ENCODE peak calls at places on chromosomes 13 and 19, in seven cellular contexts. P, L, A, N, C, S and V are unnamed samples.

GRCh38 chr19:51586103-51586728 is 15.1 kb downstream of the ZNF175 start:
- DNase-seq in L (no peak), A (no peak), N (no peak), C (no peak), P (no peak), S (no peak), V (no peak)

GRCh38 chr19:33446156-33446917 is 72.8 kb downstream of the CEBPG start:
- DNase-seq in L (no peak), S (no peak), P (peak; percentile 9), N (peak; percentile 41), C (no peak), A (no peak), V (no peak)

GRCh38 chr13:32659736-32660135 is 73.5 kb downstream of the PDS5B start:
- DNase-seq in A (no peak), S (no peak), P (peak; percentile 63), C (no peak), N (no peak), L (no peak), V (no peak)

GRCh38 chr13:80742027-80742426 is 401.1 kb upstream of the SPRY2 start:
- DNase-seq in P (peak; percentile 9), A (no peak), C (no peak), N (no peak), L (no peak), S (no peak), V (no peak)

GRCh38 chr13:39561971-39562370 is 41.0 kb downstream of the LHFPL6 start:
- DNase-seq in P (no peak), C (no peak), S (no peak), N (no peak), A (no peak), L (no peak), V (no peak)

GRCh38 chr13:51148223-51148951 is 37.3 kb upstream of the C13orf42 start:
- DNase-seq in A (peak; percentile 20), C (no peak), S (no peak), P (no peak), L (peak; percentile 11), N (no peak), V (peak; percentile 25)

GRCh38 chr13:27110056-27110746 is 61.4 kb downstream of the USP12 start:
- DNase-seq in A (no peak), P (no peak), S (no peak), C (no peak), N (no peak), L (no peak), V (no peak)

GRCh38 chr13:39322836-39323585 is 280.0 kb downstream of the LHFPL6 start:
- DNase-seq in C (no peak), P (no peak), N (no peak), A (no peak), L (no peak), S (no peak), V (no peak)

GRCh38 chr19:45578861-45579260 is 5.7 kb downstream of the OPA3 start:
- DNase-seq in C (no peak), S (peak; percentile 75), P (no peak), L (no peak), N (no peak), A (no peak), V (no peak)

GRCh38 chr13:24074687-24075086 is 85.8 kb upstream of the SPATA13 start:
- DNase-seq in S (no peak), L (no peak), P (no peak), N (no peak), C (no peak), A (no peak), V (no peak)

GRCh38 chr19:40756502-40757110 is 5.6 kb downstream of the SNRPA start:
- DNase-seq in S (no peak), L (no peak), P (no peak), A (no peak), C (peak; percentile 24), N (peak; percentile 28), V (no peak)

GRCh38 chr13:45108716-45109706 is 11.3 kb upstream of the GTF2F2 start:
- DNase-seq in C (no peak), P (peak; percentile 95), N (peak; percentile 76), A (no peak), S (no peak), L (no peak), V (peak; percentile 16)

GRCh38 chr19:38596057-38596981 is 21.4 kb downstream of the MAP4K1 start:
- DNase-seq in L (peak; percentile 85), S (peak; percentile 27), C (peak; percentile 15), N (peak; percentile 17), A (no peak), P (peak; percentile 6), V (peak; percentile 95)

GRCh38 chr13:42328672-42329071 is 56.7 kb downstream of the AKAP11 start:
- DNase-seq in N (no peak), A (no peak), S (no peak), C (no peak), L (no peak), P (peak; percentile 52), V (no peak)

GRCh38 chr19:40907968-40908735 is 26.1 kb upstream of the CYP2A7 start:
- DNase-seq in L (no peak), S (no peak), C (no peak), P (no peak), N (no peak), A (peak; percentile 22), V (peak; percentile 34)

GRCh38 chr19:3163230-3163886 is 15.2 kb upstream of the S1PR4 start:
- DNase-seq in L (peak; percentile 69), N (peak; percentile 78), C (peak; percentile 66), S (peak; percentile 88), A (peak; percentile 50), P (peak; percentile 44), V (peak; percentile 73)

GRCh38 chr13:37127706-37128241 is 22.3 kb upstream of the CSNK1A1L start:
- DNase-seq in L (no peak), C (no peak), A (no peak), S (no peak), N (peak; percentile 90), P (peak; percentile 85), V (no peak)

GRCh38 chr13:111245781-111246384 is 74.6 kb upstream of the TEX29 start:
- DNase-seq in S (no peak), A (no peak), L (no peak), N (peak; percentile 64), P (peak; percentile 38), C (no peak), V (no peak)

GRCh38 chr13:75458696-75459422 is 23.1 kb downstream of the TBC1D4 start:
- DNase-seq in L (no peak), C (no peak), A (no peak), S (peak; percentile 12), P (peak; percentile 16), N (no peak), V (no peak)

GRCh38 chr19:58572026-58572817 is 913 bp downstream of the MZF1 start:
- DNase-seq in S (no peak), P (no peak), N (no peak), L (no peak), A (peak; percentile 23), C (no peak), V (no peak)

GRCh38 chr13:29847501-29847983 is 2.9 kb downstream of the UBL3 start:
- DNase-seq in A (peak; percentile 42), P (peak; percentile 48), N (peak; percentile 68), L (no peak), S (peak; percentile 35), C (no peak), V (peak; percentile 14)

GRCh38 chr19:15562861-15563260 is 52.2 kb upstream of the CYP4F8 start:
- DNase-seq in S (no peak), N (no peak), C (no peak), L (no peak), A (no peak), P (peak; percentile 28), V (no peak)

GRCh38 chr19:43936219-43936618 is 1.1 kb upstream of the ZNF45 start:
- DNase-seq in P (no peak), S (no peak), N (no peak), L (no peak), A (no peak), C (no peak), V (no peak)

GRCh38 chr19:34259367-34259865 is 5.1 kb downstream of the GARRE1 start:
- DNase-seq in P (peak; percentile 58), L (no peak), S (no peak), C (no peak), N (no peak), A (no peak), V (no peak)

GRCh38 chr13:78875792-78876580 is 217.0 kb upstream of the OBI1 start:
- DNase-seq in S (no peak), N (no peak), L (no peak), C (no peak), P (no peak), A (no peak), V (no peak)

GRCh38 chr13:81381560-81381959 is 1040.6 kb upstream of the SPRY2 start:
- DNase-seq in S (no peak), L (no peak), N (no peak), C (no peak), P (no peak), A (no peak), V (no peak)

GRCh38 chr13:35881360-35881759 is 249.8 kb downstream of the DCLK1 start:
- DNase-seq in N (peak; percentile 84), S (peak; percentile 47), L (no peak), P (no peak), C (no peak), A (no peak), V (no peak)

GRCh38 chr19:18373892-18374629 is 11.9 kb upstream of the GDF15 start:
- DNase-seq in N (peak; percentile 97), P (peak; percentile 100), L (no peak), A (peak; percentile 95), S (peak; percentile 24), C (peak; percentile 36), V (peak; percentile 75)

GRCh38 chr19:42277821-42278809 is 9.1 kb downstream of the CIC start:
- DNase-seq in N (peak; percentile 48), C (no peak), S (no peak), A (peak; percentile 41), P (no peak), L (no peak), V (no peak)

GRCh38 chr19:18772620-18773587 is 18.2 kb downstream of the COMP start:
- DNase-seq in S (peak; percentile 60), C (no peak), L (no peak), A (no peak), N (no peak), P (no peak), V (no peak)

GRCh38 chr19:18844806-18845329 is 13.1 kb downstream of the UPF1 start:
- DNase-seq in A (no peak), S (no peak), C (no peak), P (no peak), N (no peak), L (no peak), V (no peak)

GRCh38 chr13:35557475-35557874 is 81.0 kb upstream of the MAB21L1 start:
- DNase-seq in L (no peak), C (no peak), P (no peak), N (no peak), S (no peak), A (no peak), V (no peak)

GRCh38 chr13:27211771-27212364 is 39.5 kb upstream of the RPL21 start:
- DNase-seq in L (no peak), S (no peak), N (peak; percentile 48), P (peak; percentile 86), A (no peak), C (no peak), V (no peak)

GRCh38 chr19:35458821-35459391 is 10.8 kb downstream of the FFAR2 start:
- DNase-seq in L (no peak), C (no peak), P (peak; percentile 3), S (no peak), A (no peak), N (no peak), V (no peak)

GRCh38 chr19:33039108-33039599 is 25.5 kb downstream of the RHPN2 start:
- DNase-seq in C (no peak), N (no peak), L (no peak), A (no peak), S (peak; percentile 55), P (no peak), V (no peak)